ENCODE peak calls at places on chromosomes 6 and 20, in six cellular contexts. Y, H, T, D, S and R are unnamed samples. For H3K36me3, H3K27me3 and H3K4me1, the result is how much of the 10 kb centered on the place peaks cover.

GRCh38 chr20:10953437-10953836 is 279.6 kb upstream of the JAG1 start:
- DNase-seq in Y (no peak), H (no peak), T (no peak), D (no peak), S (no peak), R (no peak)

GRCh38 chr20:57785720-57786119 is 75.9 kb upstream of the PMEPA1 start:
- DNase-seq in Y (no peak), H (no peak), T (no peak), D (no peak), S (no peak), R (no peak)

GRCh38 chr20:24097051-24097450 is 108.5 kb upstream of the GGTLC1 start:
- DNase-seq in Y (no peak), H (no peak), T (no peak), D (no peak), S (no peak), R (no peak)

GRCh38 chr6:170188571-170189001 is 102.3 kb downstream of the DLL1 start:
- DNase-seq in Y (no peak), H (no peak), T (no peak), D (no peak), S (no peak), R (no peak)

GRCh38 chr6:107572886-107573285 is 83.0 kb downstream of the SOBP start:
- DNase-seq in Y (no peak), H (no peak), T (no peak), D (no peak), S (no peak), R (no peak)

GRCh38 chr20:1336699-1337387 is 7.9 kb upstream of the SDCBP2 start:
- DNase-seq in Y (peak), H (peak), T (peak), D (no peak), S (peak), R (no peak)

GRCh38 chr6:159100789-159101182 is 56.0 kb upstream of the TAGAP start:
- DNase-seq in Y (no peak), H (no peak), T (no peak), D (no peak), S (no peak), R (no peak)

GRCh38 chr20:5393218-5393870 is 76.6 kb upstream of the PROKR2 start:
- DNase-seq in Y (no peak), H (no peak), T (no peak), D (no peak), S (no peak), R (no peak)

GRCh38 chr20:35630636-35631035 is 15.0 kb downstream of the SPAG4 start:
- DNase-seq in Y (no peak), H (no peak), T (no peak), D (no peak), S (no peak), R (no peak)

GRCh38 chr20:35627121-35627520 is 11.5 kb downstream of the SPAG4 start:
- DNase-seq in Y (no peak), H (no peak), T (no peak), D (no peak), S (no peak), R (no peak)

GRCh38 chr20:35632539-35633115 is 17.0 kb downstream of the SPAG4 start:
- DNase-seq in Y (no peak), H (no peak), T (no peak), D (no peak), S (no peak), R (no peak)

GRCh38 chr20:35626386-35627001 is 10.9 kb downstream of the SPAG4 start:
- DNase-seq in Y (no peak), H (no peak), T (no peak), D (no peak), S (no peak), R (no peak)

GRCh38 chr20:35629432-35630145 is 14.0 kb downstream of the SPAG4 start:
- DNase-seq in Y (no peak), H (no peak), T (no peak), D (no peak), S (no peak), R (no peak)
- H3K36me3 ChIP-seq in Y (half or more), H (under half), T (under half), D (under half), S (half or more), R (half or more)

GRCh38 chr20:62533591-62534495 is 58.0 kb upstream of the GATA5 start:
- DNase-seq in Y (no peak), H (no peak), T (no peak), D (no peak), S (no peak), R (no peak)
- H3K27me3 ChIP-seq in Y (under half), H (under half), T (under half), D (under half), S (under half), R (under half)

GRCh38 chr6:157063935-157064322 is 259.4 kb downstream of the TMEM242 start:
- DNase-seq in Y (no peak), H (no peak), T (no peak), D (no peak), S (no peak), R (no peak)

GRCh38 chr6:157065366-157065765 is 258.0 kb downstream of the TMEM242 start:
- DNase-seq in Y (no peak), H (no peak), T (no peak), D (no peak), S (no peak), R (no peak)

GRCh38 chr6:157063176-157063934 is 260.0 kb downstream of the TMEM242 start:
- DNase-seq in Y (no peak), H (no peak), T (peak), D (no peak), S (no peak), R (no peak)

GRCh38 chr6:157066781-157067491 is 256.4 kb downstream of the TMEM242 start:
- DNase-seq in Y (no peak), H (no peak), T (no peak), D (no peak), S (no peak), R (no peak)

DNA sequence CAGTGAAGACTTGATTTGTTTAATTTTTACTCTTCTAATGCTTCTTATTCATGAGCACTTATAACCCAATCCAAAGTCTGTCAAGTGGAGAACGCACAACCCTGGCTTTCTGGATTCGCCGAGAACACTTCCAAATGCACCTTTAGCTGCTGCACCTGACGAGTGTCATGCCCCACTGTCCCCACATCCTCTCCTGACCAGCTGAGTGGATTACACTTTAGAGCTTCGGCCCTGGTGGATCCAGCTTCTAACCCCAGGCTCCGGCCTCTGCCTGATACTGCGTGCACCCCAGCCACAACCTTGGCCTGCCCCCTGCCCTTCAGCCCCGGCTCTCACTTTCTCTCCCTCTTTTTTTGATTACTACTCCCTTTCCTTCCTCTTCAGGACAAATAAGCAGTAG is 258.8 kb downstream of the TMEM242 start:
- DNase-seq in Y (no peak), H (no peak), T (no peak), D (no peak), S (no peak), R (no peak)
- H3K4me1 ChIP-seq in Y (under half), H (under half), T (under half), D (under half), S (under half), R (under half)

DNA sequence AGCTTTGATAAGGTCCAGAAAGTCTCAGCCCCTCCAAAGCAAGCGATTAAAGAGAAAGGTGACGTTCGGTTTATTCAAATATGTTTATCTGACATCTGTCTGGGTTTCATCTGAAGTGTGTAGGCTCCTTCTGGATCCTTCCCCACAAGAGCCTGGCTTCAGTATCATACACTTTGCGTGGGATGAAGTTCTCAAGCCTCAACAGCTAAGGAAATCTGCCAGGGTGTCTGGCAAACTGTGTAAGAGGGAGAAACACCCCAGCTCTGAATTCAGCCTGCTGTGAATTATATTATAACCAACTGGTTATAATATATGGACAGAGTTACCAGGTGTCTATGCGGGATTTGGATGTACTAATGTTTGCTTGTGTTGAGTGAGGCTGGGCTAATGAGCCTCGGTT is 262.9 kb downstream of the ZNF217 start:
- DNase-seq in Y (no peak), H (no peak), T (peak), D (no peak), S (no peak), R (no peak)
- H3K36me3 ChIP-seq in Y (under half), H (under half), T (under half), D (under half), S (under half), R (under half)

DNA sequence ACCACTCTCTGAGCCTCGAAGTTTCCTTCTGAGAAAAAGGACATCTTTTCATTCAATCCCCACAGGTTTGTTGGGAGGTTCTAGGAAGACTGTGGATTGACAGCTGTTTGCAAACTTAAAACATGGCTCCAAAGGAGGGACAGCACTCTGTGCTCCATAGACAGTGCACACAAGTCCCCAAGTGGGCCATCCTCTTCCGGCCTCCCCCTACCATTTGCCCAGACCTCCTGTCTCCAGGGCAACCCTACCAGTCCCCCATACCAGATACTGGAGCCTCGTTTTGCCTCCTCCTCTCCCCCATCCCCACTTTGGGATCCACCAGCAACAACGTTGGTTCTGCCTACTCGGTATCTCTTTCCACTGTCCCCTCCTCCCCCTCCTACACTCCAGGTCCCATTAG is 8.5 kb upstream of the DLGAP4 start:
- DNase-seq in Y (no peak), H (no peak), T (no peak), D (no peak), S (no peak), R (no peak)
- H3K27me3 ChIP-seq in Y (under half), H (under half), T (under half), D (under half), S (under half), R (under half)

DNA sequence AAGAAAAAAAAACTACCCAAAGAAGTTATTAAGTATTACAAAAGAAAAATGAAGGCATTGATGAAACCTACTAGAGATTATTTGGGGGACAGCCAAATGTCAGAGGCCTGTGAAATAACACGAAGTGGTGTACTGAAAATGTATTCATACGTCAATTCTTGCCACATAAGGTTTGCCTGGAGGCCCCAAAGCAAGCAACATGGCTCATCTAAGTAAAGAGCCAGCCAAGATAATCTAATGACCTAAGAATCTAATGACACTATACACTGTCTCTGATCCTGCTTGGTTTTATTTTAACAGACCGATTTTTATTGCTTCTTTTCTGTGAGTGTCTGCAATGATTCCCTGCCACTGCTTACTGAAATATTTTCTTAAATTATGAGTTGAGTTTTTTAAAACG is 34.7 kb downstream of the FILIP1 start:
- DNase-seq in Y (no peak), H (no peak), T (no peak), D (peak), S (no peak), R (no peak)
- H3K4me1 ChIP-seq in Y (under half), H (under half), T (under half), D (under half), S (under half), R (under half)

GRCh38 chr6:12014873-12015149 is 2.7 kb downstream of the HIVEP1 start:
- DNase-seq in Y (no peak), H (no peak), T (no peak), D (no peak), S (no peak), R (no peak)

GRCh38 chr6:12020187-12020791 is 8.2 kb downstream of the HIVEP1 start:
- DNase-seq in Y (no peak), H (no peak), T (no peak), D (no peak), S (no peak), R (no peak)

GRCh38 chr6:12017876-12018401 is 5.8 kb downstream of the HIVEP1 start:
- DNase-seq in Y (no peak), H (no peak), T (no peak), D (no peak), S (no peak), R (no peak)

GRCh38 chr6:12014027-12014872 is 2.1 kb downstream of the HIVEP1 start:
- DNase-seq in Y (no peak), H (no peak), T (peak), D (peak), S (no peak), R (no peak)

GRCh38 chr6:12017263-12017662 is 5.2 kb downstream of the HIVEP1 start:
- DNase-seq in Y (no peak), H (no peak), T (no peak), D (no peak), S (no peak), R (no peak)
- H3K36me3 ChIP-seq in Y (under half), H (under half), T (under half), D (under half), S (half or more), R (under half)